ENCODE peak calls at places on chromosomes 7 and 10, in five cellular contexts. L is HepG2, F is GM12878, X is H1, A is K562. E is an unnamed sample.

GRCh38 chr10:119776536-119776935 is 50.7 kb downstream of the INPP5F start:
- DNase-seq in L (peak), F (no peak), X (no peak), A (no peak), E (no peak)

GRCh38 chr7:41003031-41003925 is 699.6 kb downstream of the INHBA start:
- DNase-seq in L (peak), F (peak), X (peak), A (peak), E (peak)

GRCh38 chr10:50928190-50928552 is 42.7 kb upstream of the A1CF start:
- DNase-seq in L (no peak), F (no peak), X (no peak), A (no peak), E (no peak)

GRCh38 chr10:98445200-98445812 is 1.4 kb downstream of the HPS1 start:
- DNase-seq in L (no peak), F (no peak), X (no peak), A (no peak), E (no peak)

GRCh38 chr10:43667317-43667731 is 18.6 kb upstream of the ZNF32 start:
- DNase-seq in L (no peak), F (no peak), X (peak), A (peak), E (no peak)

GRCh38 chr10:66671562-66671961 is 254.3 kb upstream of the LRRTM3 start:
- DNase-seq in L (no peak), F (no peak), X (no peak), A (no peak), E (no peak)

GRCh38 chr7:92608380-92609322 is 18.5 kb upstream of the FAM133B start:
- DNase-seq in L (no peak), F (no peak), X (peak), A (peak), E (no peak)

GRCh38 chr7:55050286-55050685 is 31.5 kb downstream of the EGFR start:
- DNase-seq in L (no peak), F (no peak), X (no peak), A (no peak), E (no peak)

GRCh38 chr10:18577823-18578685 is 73.3 kb downstream of the NSUN6 start:
- DNase-seq in L (no peak), F (no peak), X (no peak), A (no peak), E (no peak)

GRCh38 chr7:151410405-151411390 is 860 bp upstream of the WDR86 start:
- DNase-seq in L (no peak), F (no peak), X (peak), A (no peak), E (no peak)

GRCh38 chr7:27175005-27175625 is 995 bp upstream of the HOXA10 start:
- DNase-seq in L (no peak), F (no peak), X (peak), A (no peak), E (no peak)

GRCh38 chr10:44343836-44344235 is 41.1 kb downstream of the CXCL12 start:
- DNase-seq in L (no peak), F (no peak), X (no peak), A (no peak), E (no peak)

GRCh38 chr7:56063882-56064625 is at the start of gene SUMF2:
- DNase-seq in L (peak), F (peak), X (peak), A (peak), E (peak)

GRCh38 chr7:64882341-64883112 is 20.5 kb upstream of the ZNF273 start:
- DNase-seq in L (no peak), F (no peak), X (no peak), A (no peak), E (no peak)

GRCh38 chr10:4596951-4597350 is 229.1 kb upstream of the AKR1E2 start:
- DNase-seq in L (no peak), F (no peak), X (no peak), A (no peak), E (no peak)

GRCh38 chr7:99242667-99243066 is 30.0 kb upstream of the MYH16 start:
- DNase-seq in L (no peak), F (no peak), X (no peak), A (no peak), E (no peak)

GRCh38 chr10:59803714-59804113 is 50.5 kb upstream of the MRLN start:
- DNase-seq in L (no peak), F (no peak), X (no peak), A (no peak), E (no peak)

GRCh38 chr10:1573981-1574380 is 163.3 kb downstream of the ADARB2 start:
- DNase-seq in L (no peak), F (no peak), X (no peak), A (no peak), E (no peak)

GRCh38 chr10:17226891-17227303 is 1.1 kb upstream of the VIM start:
- DNase-seq in L (no peak), F (no peak), X (no peak), A (no peak), E (no peak)

GRCh38 chr7:23759556-23760391 is 49.8 kb downstream of the STK31 start:
- DNase-seq in L (no peak), F (no peak), X (no peak), A (no peak), E (peak)

GRCh38 chr7:69615696-69616095 is 17.4 kb downstream of the AUTS2 start:
- DNase-seq in L (no peak), F (no peak), X (no peak), A (no peak), E (no peak)

GRCh38 chr7:102303669-102304422 is 17.2 kb downstream of the SH2B2 start:
- DNase-seq in L (no peak), F (no peak), X (no peak), A (no peak), E (no peak)

GRCh38 chr7:120055300-120055699 is 217.7 kb upstream of the KCND2 start:
- DNase-seq in L (no peak), F (no peak), X (no peak), A (no peak), E (peak)

GRCh38 chr10:75243426-75243825 is 7.7 kb upstream of the COMTD1 start:
- DNase-seq in L (no peak), F (no peak), X (no peak), A (peak), E (no peak)

GRCh38 chr10:49654036-49654693 is 25.3 kb upstream of the C10orf53 start:
- DNase-seq in L (no peak), F (no peak), X (peak), A (no peak), E (no peak)

GRCh38 chr10:3622845-3623621 is 162.0 kb downstream of the KLF6 start:
- DNase-seq in L (no peak), F (peak), X (no peak), A (no peak), E (no peak)

GRCh38 chr7:96479015-96479645 is 157.2 kb upstream of the SLC25A13 start:
- DNase-seq in L (no peak), F (no peak), X (no peak), A (no peak), E (no peak)

GRCh38 chr10:11754620-11755019 is 12.4 kb downstream of the ECHDC3 start:
- DNase-seq in L (no peak), F (no peak), X (no peak), A (no peak), E (no peak)

GRCh38 chr7:49125246-49125645 is 200.9 kb downstream of the CDC14C start:
- DNase-seq in L (no peak), F (no peak), X (no peak), A (no peak), E (no peak)

GRCh38 chr7:21364838-21365267 is 63.0 kb upstream of the SP4 start:
- DNase-seq in L (peak), F (no peak), X (no peak), A (no peak), E (no peak)

GRCh38 chr7:84637568-84638338 is 443.2 kb upstream of the SEMA3A start:
- DNase-seq in L (no peak), F (no peak), X (no peak), A (no peak), E (no peak)
- TF ChIP-seq ZNF274 in L (no peak), F (no peak), X (no peak), A (no peak), E (no peak)

GRCh38 chr10:25175527-25176420 is 973 bp downstream of the GPR158 start:
- DNase-seq in L (no peak), F (no peak), X (peak), A (no peak), E (no peak)
- H3K4me3 ChIP-seq in L (no peak), F (no peak), X (peak), A (no peak), E (no peak)

DNA sequence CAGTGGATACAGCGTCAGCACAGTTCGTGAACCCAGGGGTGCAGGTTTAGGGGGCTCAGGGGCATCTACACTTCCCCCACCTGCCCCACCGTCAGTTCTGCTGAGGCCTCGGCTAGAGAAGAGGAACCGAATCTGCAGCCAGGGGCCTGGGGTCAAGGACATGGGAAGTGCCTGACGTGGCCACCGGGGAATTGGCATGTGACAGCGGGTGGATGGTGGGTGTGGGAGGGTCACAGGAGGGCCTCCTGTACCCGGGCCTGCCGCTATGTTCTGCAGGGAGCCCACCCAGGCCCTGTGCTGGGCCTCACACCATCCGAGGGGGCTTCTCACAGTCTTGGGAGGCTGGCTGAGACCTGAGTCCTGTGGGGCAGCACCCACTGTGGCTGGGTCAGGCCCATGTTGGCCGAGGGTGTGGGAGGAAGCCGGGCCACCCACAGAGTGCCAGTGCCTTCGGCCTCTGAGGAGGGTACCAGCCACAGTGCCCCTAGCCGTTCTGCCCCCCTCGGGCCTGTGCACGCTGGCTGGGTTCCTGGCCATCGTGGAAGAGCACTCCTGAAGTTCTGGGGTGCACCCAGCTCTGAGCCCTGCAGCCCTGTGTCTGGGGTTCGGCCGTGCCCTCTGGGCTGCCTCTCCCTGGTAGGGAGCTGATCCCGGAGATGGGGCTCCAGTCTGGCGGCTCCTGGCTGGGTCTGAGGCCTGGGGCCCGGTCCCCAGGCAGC is 5.9 kb downstream of the TTYH3 start:
- DNase-seq in L (peak), F (peak), X (no peak), A (no peak), E (no peak)
- TF ChIP-seq POLR2AphosphoS5 in L (peak), F (no peak), X (no peak), A (no peak), E (no peak)

GRCh38 chr7:29342761-29343160 is 148.2 kb downstream of the CHN2 start:
- DNase-seq in L (no peak), F (no peak), X (no peak), A (no peak), E (no peak)

GRCh38 chr7:29344334-29344978 is 149.9 kb downstream of the CHN2 start:
- DNase-seq in L (no peak), F (no peak), X (no peak), A (no peak), E (no peak)

GRCh38 chr7:29345590-29345989 is 151.0 kb downstream of the CHN2 start:
- DNase-seq in L (peak), F (no peak), X (peak), A (no peak), E (peak)

GRCh38 chr7:29341156-29341555 is 146.6 kb downstream of the CHN2 start:
- DNase-seq in L (no peak), F (no peak), X (no peak), A (no peak), E (no peak)

DNA sequence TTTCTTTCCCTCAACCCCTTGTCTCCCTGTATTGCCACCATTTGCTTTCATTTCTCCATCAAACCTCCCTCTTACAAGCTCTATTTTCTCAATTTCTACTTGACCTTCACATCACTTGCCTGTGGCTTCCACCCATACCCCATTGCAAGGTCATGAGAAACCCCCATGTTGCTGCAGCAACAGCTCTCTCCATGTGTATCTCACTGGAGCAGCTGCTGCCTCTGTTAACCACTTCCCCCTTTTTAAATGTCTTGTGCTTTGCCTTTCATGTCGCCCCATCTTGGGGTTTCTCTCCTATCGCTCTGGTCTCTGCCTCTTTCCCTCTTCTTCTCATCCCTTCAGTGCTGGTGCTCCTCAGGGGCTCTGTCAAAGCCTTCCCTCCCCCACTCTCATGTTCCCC is 148.8 kb downstream of the CHN2 start:
- DNase-seq in L (no peak), F (no peak), X (no peak), A (no peak), E (no peak)
- TF ChIP-seq ZNF274 in L (no peak), F (no peak), X (no peak), A (no peak), E (no peak)

GRCh38 chr10:131625041-131625440 is 275.8 kb upstream of the PPP2R2D start:
- DNase-seq in L (no peak), F (no peak), X (no peak), A (no peak), E (no peak)
- H3K4me3 ChIP-seq in L (no peak), F (no peak), X (no peak), A (no peak), E (no peak)

GRCh38 chr7:43646603-43647313 is 63.9 kb downstream of the STK17A start:
- DNase-seq in L (no peak), F (no peak), X (no peak), A (no peak), E (no peak)

GRCh38 chr7:43647314-43647691 is 64.4 kb downstream of the STK17A start:
- DNase-seq in L (no peak), F (no peak), X (no peak), A (no peak), E (no peak)

GRCh38 chr7:43649755-43650274 is 66.9 kb downstream of the STK17A start:
- DNase-seq in L (no peak), F (peak), X (no peak), A (no peak), E (no peak)

GRCh38 chr7:43648725-43649406 is 66.0 kb downstream of the STK17A start:
- DNase-seq in L (no peak), F (peak), X (no peak), A (no peak), E (no peak)

DNA sequence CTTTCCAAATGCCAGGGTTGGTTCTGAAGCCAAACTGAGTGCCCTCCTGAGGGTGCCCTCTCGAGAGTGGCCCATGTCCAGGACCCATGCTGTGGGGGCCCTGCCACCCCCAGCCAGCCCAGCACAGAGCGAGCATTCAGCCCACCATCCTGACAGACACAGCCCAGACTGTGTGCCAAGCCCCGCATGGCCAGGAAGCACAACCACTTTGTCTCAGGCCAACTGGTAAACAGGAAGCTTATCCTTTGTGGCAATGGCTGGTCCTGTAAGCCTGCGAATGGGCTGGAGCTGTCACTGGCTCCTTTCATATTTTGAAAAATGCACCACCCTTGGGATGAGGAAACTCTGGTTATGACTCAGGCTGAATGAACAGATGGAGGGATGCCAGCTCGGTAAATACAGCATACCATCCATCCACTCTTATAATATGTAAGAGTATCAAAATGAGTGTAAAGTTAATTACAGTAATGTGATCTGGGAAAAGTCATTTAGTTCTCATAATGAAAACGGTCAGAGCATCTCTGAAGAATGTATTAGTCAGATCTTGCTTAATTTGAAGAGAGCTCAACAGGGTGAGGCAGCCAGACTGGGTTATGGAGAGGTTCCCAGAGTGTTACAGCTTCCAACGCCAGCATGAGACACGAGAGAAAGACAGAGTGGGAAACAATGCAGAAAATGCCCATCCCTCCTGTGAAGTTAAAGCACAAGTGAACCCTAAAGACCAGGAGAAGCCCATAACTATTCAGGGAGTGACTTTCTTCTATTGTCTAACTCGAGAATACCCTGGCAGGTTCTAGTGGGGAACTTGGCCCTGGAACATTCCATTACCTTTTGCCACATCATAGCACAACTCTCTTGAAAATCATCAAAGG is 65.1 kb downstream of the STK17A start:
- DNase-seq in L (peak), F (peak), X (no peak), A (no peak), E (peak)
- TF ChIP-seq POLR2AphosphoS5 in L (no peak), F (no peak), X (no peak), A (no peak), E (peak)